ENCODE peak calls at places on chromosomes 5 and 9, in five cellular contexts. Q is tibial nerve, H is H9, R is endodermal cell, Z is fibroblast of lung. B is an unnamed sample.

GRCh38 chr5:25489834-25490538 is 845.2 kb upstream of the CDH10 start:
- DNase-seq in Q (no peak), H (no peak), R (no peak), Z (no peak), B (no peak)

GRCh38 chr5:35239911-35240610 is 9.8 kb upstream of the PRLR start:
- DNase-seq in Q (no peak), H (no peak), R (no peak), Z (no peak), B (no peak)

GRCh38 chr5:179153921-179154345 is 93.8 kb downstream of the ZNF354C start:
- DNase-seq in Q (no peak), H (peak; percentile 20), R (no peak), Z (no peak), B (no peak)

GRCh38 chr5:61332369-61332745 is 299 bp downstream of the ZSWIM6 start:
- DNase-seq in Q (no peak), H (no peak), R (no peak), Z (no peak), B (peak; percentile 56)

GRCh38 chr9:106862115-106862945 is 636 bp upstream of the ZNF462 start:
- DNase-seq in Q (peak; percentile 15), H (peak; percentile 74), R (peak; percentile 86), Z (peak; percentile 58), B (no peak)

GRCh38 chr5:75660678-75661465 is 49.6 kb downstream of the ANKDD1B start:
- DNase-seq in Q (no peak), H (no peak), R (no peak), Z (no peak), B (no peak)

GRCh38 chr9:738209-738915 is 103.1 kb upstream of the DMRT1 start:
- DNase-seq in Q (no peak), H (no peak), R (no peak), Z (peak; percentile 87), B (peak; percentile 67)

GRCh38 chr9:71692337-71692736 is 76.0 kb downstream of the CEMIP2 start:
- DNase-seq in Q (no peak), H (no peak), R (no peak), Z (peak; percentile 80), B (no peak)

GRCh38 chr9:72628191-72628590 is 106.8 kb downstream of the TMC1 start:
- DNase-seq in Q (no peak), H (no peak), R (no peak), Z (no peak), B (no peak)

GRCh38 chr9:136149853-136150252 is 31.2 kb upstream of the TMEM250 start:
- DNase-seq in Q (no peak), H (no peak), R (peak; percentile 34), Z (no peak), B (no peak)

GRCh38 chr5:154191467-154192261 is 1.1 kb downstream of the GALNT10 start:
- DNase-seq in Q (no peak), H (no peak), R (no peak), Z (peak; percentile 46), B (no peak)

GRCh38 chr9:89591291-89592200 is 13.3 kb upstream of the GADD45G start:
- DNase-seq in Q (no peak), H (no peak), R (peak; percentile 33), Z (no peak), B (no peak)

GRCh38 chr5:149631506-149631905 is 50.2 kb downstream of the ARHGEF37 start:
- DNase-seq in Q (no peak), H (no peak), R (no peak), Z (no peak), B (no peak)
- TF ChIP-seq CTCF in Q (no peak), H (no peak), R (no peak), Z (no peak), B (no peak)

GRCh38 chr5:168075387-168075786 is 216.1 kb upstream of the WWC1 start:
- DNase-seq in Q (no peak), H (no peak), R (no peak), Z (no peak), B (no peak)

GRCh38 chr5:168073991-168074800 is 217.2 kb upstream of the WWC1 start:
- DNase-seq in Q (no peak), H (no peak), R (no peak), Z (no peak), B (no peak)

GRCh38 chr5:168072665-168073064 is 218.8 kb upstream of the WWC1 start:
- DNase-seq in Q (no peak), H (no peak), R (no peak), Z (no peak), B (no peak)

GRCh38 chr5:168070761-168071160 is 220.7 kb upstream of the WWC1 start:
- DNase-seq in Q (no peak), H (no peak), R (no peak), Z (no peak), B (no peak)

GRCh38 chr5:168073311-168073710 is 218.1 kb upstream of the WWC1 start:
- DNase-seq in Q (no peak), H (no peak), R (no peak), Z (no peak), B (no peak)
- H3K4me1 ChIP-seq in Q (no peaks in the 10 kb centered on the region), H (no peaks in the 10 kb centered on the region), R (no peaks in the 10 kb centered on the region), Z (no peaks in the 10 kb centered on the region), B (no peaks in the 10 kb centered on the region)

GRCh38 chr5:132736853-132737833 is at the start of gene KIF3A:
- DNase-seq in Q (peak; percentile 78), H (peak; percentile 99), R (peak; percentile 99), Z (peak; percentile 94), B (peak; percentile 98)
- TF ChIP-seq CTCF in Q (peak; percentile 77), H (no peak), R (peak; percentile 11), Z (no peak), B (peak; percentile 16)

GRCh38 chr9:91903126-91903911 is 46.7 kb downstream of the ROR2 start:
- DNase-seq in Q (no peak), H (no peak), R (no peak), Z (no peak), B (no peak)

GRCh38 chr9:91900057-91900816 is 49.8 kb downstream of the ROR2 start:
- DNase-seq in Q (no peak), H (no peak), R (peak; percentile 84), Z (no peak), B (no peak)

GRCh38 chr9:91904541-91905236 is 45.3 kb downstream of the ROR2 start:
- DNase-seq in Q (no peak), H (no peak), R (no peak), Z (no peak), B (no peak)

GRCh38 chr9:91905237-91905650 is 44.8 kb downstream of the ROR2 start:
- DNase-seq in Q (no peak), H (no peak), R (no peak), Z (no peak), B (no peak)

DNA sequence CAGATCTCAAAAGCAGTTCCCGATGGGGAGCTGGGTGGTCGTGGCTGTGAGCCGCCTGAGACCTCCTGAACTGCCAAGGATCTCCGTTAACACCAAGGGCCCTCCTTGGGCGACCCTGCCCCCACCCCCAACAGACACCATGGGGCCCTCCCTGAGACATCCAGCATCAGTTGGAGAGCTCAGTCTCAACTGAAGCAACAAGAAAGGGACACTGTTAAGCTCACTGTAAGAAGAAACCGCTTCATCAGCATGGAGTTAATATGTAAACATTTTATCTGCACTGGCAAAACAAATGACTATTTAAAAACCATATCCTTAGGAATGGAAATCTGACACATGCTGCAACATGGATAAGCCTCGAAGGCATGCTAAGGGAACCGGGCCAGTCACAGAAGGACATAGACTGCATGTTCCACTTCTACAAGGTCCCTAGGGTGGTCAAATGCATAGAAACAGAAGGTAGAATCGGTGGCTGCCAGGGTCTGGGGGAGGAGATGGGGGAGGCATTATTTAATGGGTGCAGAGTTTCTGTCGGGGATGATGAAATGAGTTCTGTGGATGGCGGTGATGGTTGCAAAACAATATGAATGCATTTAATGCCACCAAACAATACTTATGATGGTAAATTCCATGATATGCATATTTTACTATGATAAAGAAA is 47.4 kb downstream of the ROR2 start:
- DNase-seq in Q (no peak), H (no peak), R (peak; percentile 63), Z (peak; percentile 53), B (no peak)
- H3K4me1 ChIP-seq in Q (no peaks in the 10 kb centered on the region), H (peaks cover 9% of the 10 kb centered on the region), R (peaks cover 65% of the 10 kb centered on the region), Z (no peaks in the 10 kb centered on the region), B (no peaks in the 10 kb centered on the region)

GRCh38 chr9:37405764-37406380 is 16.6 kb upstream of the GRHPR start:
- DNase-seq in Q (no peak), H (no peak), R (no peak), Z (no peak), B (no peak)

GRCh38 chr9:37407468-37407867 is 15.0 kb upstream of the GRHPR start:
- DNase-seq in Q (no peak), H (no peak), R (no peak), Z (no peak), B (no peak)

GRCh38 chr9:37406603-37407401 is 15.7 kb upstream of the GRHPR start:
- DNase-seq in Q (no peak), H (no peak), R (no peak), Z (no peak), B (no peak)

GRCh38 chr9:37405350-37405749 is 17.1 kb upstream of the GRHPR start:
- DNase-seq in Q (no peak), H (no peak), R (no peak), Z (no peak), B (no peak)

DNA sequence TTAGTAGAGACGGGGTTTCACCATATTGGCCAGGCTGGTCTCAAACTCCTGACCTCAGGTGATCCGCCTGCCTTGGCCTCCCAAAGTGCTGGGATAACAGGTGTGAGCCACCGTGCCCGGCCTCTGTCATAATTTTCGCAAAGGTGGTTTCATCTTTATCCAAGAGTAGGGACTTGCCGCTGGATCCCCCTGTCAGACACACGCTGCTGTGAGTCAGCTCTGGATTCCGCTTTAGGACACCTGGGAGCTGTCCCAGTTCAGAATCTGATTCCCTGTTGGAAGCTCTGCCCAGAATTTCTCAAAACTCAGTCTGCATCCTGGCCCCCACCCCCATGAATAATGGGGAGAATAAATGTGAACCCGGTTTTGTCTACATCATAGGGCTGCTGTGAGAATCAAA is 17.9 kb upstream of the GRHPR start:
- DNase-seq in Q (no peak), H (no peak), R (no peak), Z (no peak), B (no peak)
- TF ChIP-seq CTCF in Q (no peak), H (no peak), R (no peak), Z (no peak), B (no peak)

GRCh38 chr5:65821966-65822365 is 100.0 kb downstream of the NLN start:
- DNase-seq in Q (no peak), H (no peak), R (no peak), Z (no peak), B (no peak)
- H3K4me1 ChIP-seq in Q (no peaks in the 10 kb centered on the region), H (no peaks in the 10 kb centered on the region), R (no peaks in the 10 kb centered on the region), Z (no peaks in the 10 kb centered on the region), B (no peaks in the 10 kb centered on the region)

B was measured in psoas muscle.